ENCODE peak calls at places on chromosomes 11 and 22, in ten cellular contexts. H is fibroblast of lung, Y is ovary, R is brain microvascular endothelial cell, C is PC-3, E is AG04450, T is A673, L is neural progenitor cell, B is heart left ventricle, I is HFF-Myc. M is an unnamed sample.

GRCh38 chr11:128471138-128471661 is 116.2 kb downstream of the ETS1 start:
- DNase-seq in H (no peak), Y (no peak), R (no peak), C (no peak), E (no peak), T (no peak), L (no peak), B (no peak), I (no peak), M (peak; percentile 72)

GRCh38 chr11:38038777-38039176 is 1440.7 kb upstream of the RAG2 start:
- DNase-seq in H (no peak), Y (no peak), R (no peak), C (no peak), E (no peak), T (no peak), L (no peak), B (no peak), I (no peak), M (no peak)

GRCh38 chr11:45929486-45930030 is 7.1 kb downstream of the LARGE2 start:
- DNase-seq in H (no peak), Y (no peak), R (no peak), C (no peak), E (no peak), T (no peak), L (no peak), B (no peak), I (no peak), M (no peak)

GRCh38 chr22:31637375-31637937 is 24.6 kb downstream of the PISD start:
- DNase-seq in H (no peak), Y (no peak), R (no peak), C (no peak), E (no peak), T (no peak), L (no peak), B (peak; percentile 62), I (no peak), M (peak; percentile 69)

GRCh38 chr22:43826142-43827093 is 14.3 kb upstream of the EFCAB6 start:
- DNase-seq in H (peak; percentile 82), Y (peak; percentile 47), R (peak; percentile 63), C (peak; percentile 62), E (no peak), T (peak; percentile 52), L (no peak), B (no peak), I (no peak), M (no peak)

GRCh38 chr11:66883021-66883968 is 26.4 kb downstream of the LRFN4 start:
- DNase-seq in H (peak; percentile 85), Y (no peak), R (peak; percentile 59), C (peak; percentile 88), E (no peak), T (peak; percentile 80), L (peak; percentile 84), B (no peak), I (no peak), M (peak; percentile 87)

GRCh38 chr11:35672608-35673007 is 10.0 kb downstream of the TRIM44 start:
- DNase-seq in H (no peak), Y (no peak), R (no peak), C (no peak), E (no peak), T (no peak), L (no peak), B (no peak), I (no peak), M (no peak)

GRCh38 chr11:14454861-14455632 is 44.6 kb downstream of the COPB1 start:
- DNase-seq in H (no peak), Y (no peak), R (no peak), C (peak; percentile 55), E (no peak), T (peak; percentile 42), L (peak; percentile 16), B (no peak), I (no peak), M (no peak)

GRCh38 chr11:121553806-121554205 is 101.0 kb upstream of the SORL1-AS1 start:
- DNase-seq in H (peak; percentile 62), Y (peak; percentile 60), R (peak; percentile 16), C (peak; percentile 96), E (no peak), T (no peak), L (no peak), B (no peak), I (no peak), M (peak; percentile 69)

GRCh38 chr22:42962295-42963230 is 52.4 kb downstream of the PACSIN2 start:
- DNase-seq in H (no peak), Y (no peak), R (no peak), C (no peak), E (no peak), T (no peak), L (no peak), B (peak; percentile 53), I (no peak), M (peak; percentile 73)

GRCh38 chr11:31757245-31757835 is 53.8 kb downstream of the PAX6 start:
- DNase-seq in H (peak; percentile 11), Y (no peak), R (no peak), C (no peak), E (no peak), T (no peak), L (no peak), B (no peak), I (no peak), M (no peak)

GRCh38 chr11:833114-833791 is 501 bp downstream of the CD151 start:
- DNase-seq in H (no peak), Y (no peak), R (no peak), C (no peak), E (no peak), T (peak; percentile 45), L (peak; percentile 67), B (peak; percentile 80), I (no peak), M (peak; percentile 81)

GRCh38 chr11:19992998-19993397 is 167.3 kb downstream of the DBX1 start:
- DNase-seq in H (no peak), Y (no peak), R (no peak), C (no peak), E (no peak), T (no peak), L (no peak), B (no peak), I (no peak), M (no peak)

GRCh38 chr22:45329536-45329936 is 19.8 kb downstream of the FAM118A start:
- DNase-seq in H (no peak), Y (no peak), R (no peak), C (no peak), E (no peak), T (no peak), L (no peak), B (peak; percentile 89), I (no peak), M (no peak)

DNA sequence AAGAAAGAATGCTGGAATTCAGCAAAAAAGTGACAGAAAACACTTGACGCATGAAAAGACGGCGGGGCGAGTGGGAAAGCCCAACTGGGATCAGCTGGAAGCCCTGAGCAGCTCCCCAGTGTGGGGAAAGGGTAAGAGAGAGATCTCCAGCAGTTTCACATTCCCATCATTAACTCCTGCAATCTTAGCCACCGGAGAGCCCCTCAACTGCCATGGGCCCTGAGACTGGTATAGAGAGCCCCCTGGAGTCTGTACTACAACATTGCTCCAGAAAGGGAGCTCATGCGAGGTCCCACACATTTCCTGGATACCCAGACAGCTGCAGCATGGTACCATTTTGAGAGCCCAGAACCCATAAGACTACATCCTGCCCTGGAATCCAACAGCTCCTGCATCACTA is 31.1 kb downstream of the MRGPRX4 start:
- DNase-seq in H (no peak), Y (no peak), R (peak; percentile 18), C (peak; percentile 12), E (no peak), T (peak; percentile 58), L (peak; percentile 80), B (no peak), I (peak; percentile 6), M (no peak)
- TF ChIP-seq CTCF in H (peak; percentile 55), Y (no peak), R (peak; percentile 77), C (peak; percentile 53), E (peak; percentile 58), T (peak; percentile 64), L (peak; percentile 70), B (no peak), I (peak; percentile 63), M (no peak)

GRCh38 chr11:33737362-33737821 is 1.2 kb upstream of the CD59 start:
- DNase-seq in H (no peak), Y (no peak), R (no peak), C (no peak), E (no peak), T (no peak), L (no peak), B (no peak), I (no peak), M (no peak)
- H3K4me3 ChIP-seq in H (no peak overlapping the region), Y (no peak overlapping the region), R (no peak overlapping the region), C (peak overlapping the region; percentile 85), E (peak overlapping the region; percentile 79), T (no peak overlapping the region), L (no peak overlapping the region), B (no peak overlapping the region), I (peak overlapping the region; percentile 87), M (no peak overlapping the region)

GRCh38 chr11:103488579-103488978 is 379.4 kb downstream of the DYNC2H1 start:
- DNase-seq in H (no peak), Y (no peak), R (no peak), C (no peak), E (no peak), T (no peak), L (no peak), B (no peak), I (no peak), M (no peak)
- TF ChIP-seq CTCF in H (no peak), Y (no peak), R (no peak), C (no peak), E (no peak), T (no peak), L (no peak), B (no peak), I (no peak), M (no peak)

GRCh38 chr11:13434247-13435205 is 28.5 kb downstream of the BTBD10 start:
- DNase-seq in H (peak; percentile 28), Y (no peak), R (no peak), C (no peak), E (no peak), T (no peak), L (peak; percentile 41), B (no peak), I (no peak), M (no peak)

GRCh38 chr11:13445588-13445987 is 17.4 kb downstream of the BTBD10 start:
- DNase-seq in H (no peak), Y (no peak), R (no peak), C (no peak), E (no peak), T (no peak), L (no peak), B (no peak), I (no peak), M (no peak)

DNA sequence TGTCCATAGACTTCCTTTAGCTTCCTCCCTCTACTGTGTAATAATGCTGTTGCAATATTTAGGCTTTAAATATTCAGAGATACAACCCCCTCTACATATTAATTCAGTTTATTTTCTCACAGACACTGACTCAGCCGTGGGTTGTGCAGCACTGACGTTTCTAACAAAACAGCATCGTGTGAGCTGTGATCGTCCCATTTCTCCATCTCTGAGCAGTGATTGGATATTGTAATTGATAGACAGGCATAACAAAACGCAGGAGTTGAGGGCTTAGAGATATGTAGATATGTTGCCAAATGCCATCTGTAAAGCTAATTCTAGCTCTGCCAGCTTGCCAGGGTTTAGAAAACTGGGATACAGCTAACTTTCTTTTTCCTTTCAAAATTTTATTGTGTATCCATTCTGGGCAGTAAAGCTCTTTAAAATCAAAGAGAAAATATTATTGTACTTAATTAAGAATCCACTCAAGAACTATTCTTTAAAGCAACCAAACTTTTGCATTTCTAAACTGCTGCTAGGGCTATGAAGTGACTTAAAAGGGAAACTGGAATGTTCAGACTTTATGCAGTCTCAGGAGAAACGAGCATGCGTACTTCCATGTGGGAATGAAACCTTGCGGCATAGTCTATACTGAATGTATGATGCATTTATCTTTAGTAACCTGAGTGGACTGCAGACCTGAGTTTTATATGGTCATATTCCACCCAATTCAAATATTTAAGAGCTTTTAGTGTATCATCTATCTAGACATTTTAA is 22.7 kb downstream of the BTBD10 start:
- DNase-seq in H (peak; percentile 94), Y (no peak), R (peak; percentile 95), C (peak; percentile 79), E (peak; percentile 80), T (peak; percentile 78), L (no peak), B (no peak), I (peak; percentile 76), M (peak; percentile 41)
- H3K4me3 ChIP-seq in H (peak overlapping the region; percentile 29), Y (no peak overlapping the region), R (peak overlapping the region; percentile 3), C (peak overlapping the region; percentile 43), E (peak overlapping the region; percentile 23), T (peak overlapping the region; percentile 26), L (no peak overlapping the region), B (peak overlapping the region; percentile 25), I (peak overlapping the region; percentile 26), M (no peak overlapping the region)